ENCODE peak calls at places on chromosomes 2 and 18, in eight cellular contexts. I is IMR-90, N is left ventricle myocardium inferior, T is upper lobe of right lung, Y is heart right ventricle, H is A549, F is pancreas, W is gastrocnemius medialis. J is an unnamed sample.

GRCh38 chr2:207133862-207134519 is 31.8 kb downstream of the KLF7 start:
- DNase-seq in Y (peak; percentile 88), T (peak; percentile 75), I (peak; percentile 89), N (peak; percentile 79), F (no peak), H (no peak), W (peak; percentile 76), J (peak; percentile 89)

GRCh38 chr18:46333371-46334199 is 229.4 kb downstream of the HAUS1 start:
- DNase-seq in F (no peak), N (peak; percentile 45), T (peak; percentile 64), I (no peak), W (no peak), H (peak; percentile 41), Y (peak; percentile 42), J (no peak)

GRCh38 chr2:161208527-161209139 is 48.4 kb downstream of the TANK start:
- DNase-seq in Y (no peak), W (peak; percentile 61), I (peak; percentile 92), T (no peak), N (no peak), H (peak; percentile 1), F (no peak), J (no peak)

GRCh38 chr2:81551040-81551634 is 1246.6 kb upstream of the LRRTM1 start:
- DNase-seq in Y (no peak), F (no peak), I (no peak), H (no peak), T (no peak), N (no peak), W (no peak), J (no peak)

GRCh38 chr2:121095257-121096080 is 189.5 kb downstream of the TFCP2L1 start:
- DNase-seq in H (peak; percentile 79), Y (peak; percentile 41), I (peak; percentile 67), N (peak; percentile 62), W (peak; percentile 41), F (peak; percentile 62), T (peak; percentile 90), J (no peak)

GRCh38 chr2:200466703-200467418 is 43.0 kb downstream of the KCTD18 start:
- DNase-seq in H (no peak), N (no peak), T (no peak), W (peak; percentile 53), I (peak; percentile 56), Y (peak; percentile 40), F (no peak), J (peak; percentile 81)

GRCh38 chr2:105924932-105925331 is 180.2 kb downstream of the NCK2 start:
- DNase-seq in T (no peak), W (no peak), N (no peak), I (no peak), H (no peak), F (no peak), Y (no peak), J (no peak)

GRCh38 chr2:240529344-240529999 is 28.3 kb downstream of the ANKMY1 start:
- DNase-seq in Y (no peak), T (no peak), H (no peak), I (no peak), F (no peak), W (no peak), N (no peak), J (peak; percentile 54)

GRCh38 chr2:198309673-198310280 is 505.4 kb downstream of the PLCL1 start:
- DNase-seq in T (no peak), W (no peak), H (peak; percentile 37), N (no peak), Y (peak; percentile 22), F (no peak), I (peak; percentile 38), J (no peak)

GRCh38 chr2:68909793-68910674 is 38.8 kb upstream of the BMP10 start:
- DNase-seq in N (peak; percentile 44), H (peak; percentile 60), W (peak; percentile 24), I (peak; percentile 82), Y (peak; percentile 73), F (peak; percentile 34), T (no peak), J (no peak)

GRCh38 chr2:68907923-68908253 is 36.7 kb upstream of the BMP10 start:
- DNase-seq in F (no peak), H (no peak), Y (no peak), T (no peak), I (no peak), N (no peak), W (no peak), J (no peak)

GRCh38 chr2:68911246-68911645 is 40.0 kb upstream of the BMP10 start:
- DNase-seq in W (no peak), T (no peak), H (no peak), Y (no peak), F (no peak), N (no peak), I (no peak), J (no peak)

GRCh38 chr2:68907232-68907922 is 36.2 kb upstream of the BMP10 start:
- DNase-seq in F (no peak), N (no peak), H (no peak), W (no peak), T (no peak), Y (no peak), I (no peak), J (no peak)

DNA sequence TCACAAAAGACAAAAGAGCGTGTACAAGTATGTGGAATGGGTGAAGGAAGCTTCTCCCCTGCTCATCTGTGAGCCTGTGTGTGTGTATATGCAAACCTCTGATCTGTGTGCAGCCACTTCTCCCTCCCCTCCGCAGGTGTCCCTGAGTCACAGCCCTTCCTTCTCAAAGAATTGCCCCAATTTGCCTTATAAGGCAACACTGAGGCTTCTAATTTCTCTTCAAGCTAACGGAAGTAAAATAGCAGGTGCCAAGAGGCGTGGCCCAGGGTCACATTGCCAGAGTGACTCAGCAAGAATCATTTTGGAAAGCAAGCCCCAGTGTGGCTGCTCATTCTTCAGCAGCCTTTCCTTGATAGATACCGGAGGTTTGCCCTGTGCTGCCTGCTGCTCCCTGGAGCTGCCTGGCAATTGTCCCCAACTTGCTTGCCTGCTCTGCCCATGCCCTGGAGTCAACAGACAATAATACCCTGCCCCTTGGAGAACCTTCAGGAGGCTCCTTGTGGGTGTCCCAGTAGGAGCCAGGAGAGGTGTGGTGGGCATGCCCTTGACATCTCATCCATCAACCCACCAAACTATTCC is 37.3 kb upstream of the BMP10 start:
- DNase-seq in I (peak; percentile 93), F (peak; percentile 70), H (peak; percentile 57), Y (peak; percentile 50), T (peak; percentile 83), W (peak; percentile 61), N (peak; percentile 56), J (peak; percentile 80)
- H3K27ac ChIP-seq in I (peak overlapping the region; percentile 31), F (no peak overlapping the region), H (peak overlapping the region; percentile 73), Y (no peak overlapping the region), T (peak overlapping the region; percentile 48), W (no peak overlapping the region), N (no peak overlapping the region), J (peak overlapping the region; percentile 15)

GRCh38 chr2:124347209-124347608 is 322.1 kb downstream of the CNTNAP5 start:
- DNase-seq in I (no peak), T (no peak), H (no peak), F (no peak), W (no peak), Y (no peak), N (no peak), J (no peak)

GRCh38 chr2:124339709-124340108 is 314.6 kb downstream of the CNTNAP5 start:
- DNase-seq in W (no peak), F (no peak), I (no peak), Y (no peak), T (no peak), H (no peak), N (no peak), J (no peak)

GRCh38 chr2:124343827-124344498 is 318.9 kb downstream of the CNTNAP5 start:
- DNase-seq in H (no peak), W (no peak), I (no peak), N (no peak), F (no peak), Y (no peak), T (no peak), J (no peak)
- TF ChIP-seq CTCF in H (no peak), W (no peak), I (no peak), N (no peak), F (no peak), Y (no peak), T (no peak), J (no peak)

GRCh38 chr2:21469158-21469557 is 345.4 kb downstream of the TDRD15 start:
- DNase-seq in I (no peak), T (no peak), F (no peak), H (no peak), N (no peak), W (no peak), Y (no peak), J (no peak)

GRCh38 chr2:21467280-21467818 is 343.6 kb downstream of the TDRD15 start:
- DNase-seq in I (no peak), H (no peak), W (no peak), T (no peak), Y (no peak), F (no peak), N (no peak), J (no peak)

GRCh38 chr2:21466528-21466927 is 342.8 kb downstream of the TDRD15 start:
- DNase-seq in T (no peak), W (no peak), N (no peak), Y (no peak), I (peak; percentile 80), F (no peak), H (no peak), J (no peak)

GRCh38 chr2:21468609-21469008 is 344.8 kb downstream of the TDRD15 start:
- DNase-seq in H (no peak), I (no peak), N (no peak), F (no peak), T (no peak), Y (no peak), W (no peak), J (no peak)

DNA sequence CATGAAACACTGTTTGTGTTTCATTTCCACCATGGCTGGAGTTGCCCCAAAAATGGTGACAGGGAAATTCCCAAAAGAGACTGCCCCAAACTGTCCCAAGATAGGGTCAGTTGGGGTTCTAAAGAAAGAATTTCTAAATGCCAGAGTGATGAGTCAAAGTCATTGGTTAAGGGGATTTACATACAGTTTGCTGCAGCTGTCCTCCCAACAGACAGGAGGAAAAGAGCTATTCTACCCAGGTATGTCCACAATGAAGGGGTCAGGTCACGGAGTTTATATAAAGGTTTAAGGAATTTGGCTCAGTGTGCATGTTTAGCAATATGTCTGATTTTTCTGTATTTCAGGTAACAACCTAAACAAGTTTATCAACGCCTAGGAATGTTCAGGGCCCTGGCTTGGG is 344.1 kb downstream of the TDRD15 start:
- DNase-seq in H (no peak), F (no peak), W (no peak), T (no peak), N (no peak), Y (no peak), I (peak; percentile 58), J (no peak)
- H3K27ac ChIP-seq in H (no peak overlapping the region), F (no peak overlapping the region), W (no peak overlapping the region), T (no peak overlapping the region), N (no peak overlapping the region), Y (no peak overlapping the region), I (peak overlapping the region; percentile 13), J (no peak overlapping the region)

GRCh38 chr18:63422087-63422861 is at the start of gene VPS4B:
- DNase-seq in F (peak; percentile 99), Y (peak; percentile 99), W (peak; percentile 99), T (peak; percentile 100), N (peak; percentile 100), I (peak; percentile 99), H (peak; percentile 81), J (peak; percentile 99)

GRCh38 chr18:63421514-63421913 is 762 bp downstream of the VPS4B start:
- DNase-seq in W (no peak), F (no peak), Y (no peak), I (no peak), N (no peak), T (no peak), H (no peak), J (no peak)

GRCh38 chr18:63427566-63427965 is 5.3 kb upstream of the VPS4B start:
- DNase-seq in T (no peak), I (no peak), W (no peak), H (no peak), F (no peak), N (no peak), Y (no peak), J (no peak)

GRCh38 chr18:63422862-63423304 is 607 bp upstream of the VPS4B start:
- DNase-seq in N (no peak), W (no peak), Y (no peak), T (no peak), F (peak; percentile 26), H (peak; percentile 3), I (no peak), J (no peak)
- TF ChIP-seq CTCF in N (no peak), W (peak; percentile 2), Y (no peak), T (no peak), F (no peak), H (no peak), I (no peak), J (no peak)